ENCODE peak calls at places on chromosomes 12 and 14, in four cellular contexts. F is uterus; N is naive thymus-derived CD8-positive, alpha-beta T cell; Y is activated T-cell treated with anti-CD3 and anti-CD28 coated beads, Interleukin-2, amount 50 U/mL, for 72 hours. A is an unnamed sample.

GRCh38 chr12:121144416-121144914 is 11.8 kb downstream of the P2RX7 start:
- DNase-seq in F (no peak), N (no peak), Y (no peak), A (no peak)

GRCh38 chr12:122839907-122840554 is 4.8 kb downstream of the HIP1R start:
- DNase-seq in F (no peak), N (no peak), Y (no peak), A (no peak)

GRCh38 chr12:5873341-5873919 is 71.6 kb downstream of the ANO2 start:
- DNase-seq in F (no peak), N (no peak), Y (no peak), A (no peak)

GRCh38 chr12:111216387-111217159 is 152.3 kb downstream of the PHETA1 start:
- DNase-seq in F (no peak), N (no peak), Y (no peak), A (no peak)

GRCh38 chr12:55745361-55746146 is 2.6 kb downstream of the GDF11 start:
- DNase-seq in F (peak; percentile 57), N (no peak), Y (no peak), A (no peak)

GRCh38 chr12:124654666-124655316 is 87.4 kb upstream of the NCOR2 start:
- DNase-seq in F (peak; percentile 65), N (no peak), Y (no peak), A (no peak)

GRCh38 chr14:45133683-45134050 is 614 bp downstream of the FKBP3 start:
- DNase-seq in F (no peak), N (no peak), Y (no peak), A (no peak)

GRCh38 chr12:15600223-15600935 is 188.8 kb downstream of the EPS8 start:
- DNase-seq in F (no peak), N (no peak), Y (no peak), A (no peak)

GRCh38 chr12:131454418-131455217 is 256.3 kb upstream of the SFSWAP start:
- DNase-seq in F (no peak), N (no peak), Y (peak; percentile 58), A (peak; percentile 30)

GRCh38 chr12:122184522-122184921 is 1.6 kb downstream of the LRRC43 start:
- DNase-seq in F (no peak), N (no peak), Y (no peak), A (no peak)

GRCh38 chr12:96810057-96810456 is 97.0 kb upstream of the NEDD1 start:
- DNase-seq in F (no peak), N (no peak), Y (no peak), A (no peak)

GRCh38 chr14:104102282-104102914 is 16.9 kb downstream of the ASPG start:
- DNase-seq in F (no peak), N (no peak), Y (no peak), A (no peak)

GRCh38 chr12:124621296-124621660 is 53.9 kb upstream of the NCOR2 start:
- DNase-seq in F (peak; percentile 82), N (no peak), Y (no peak), A (no peak)